ENCODE peak calls at places on chromosomes 4 and X, in ten cellular contexts. One of them, this sample, is unnamed.

GRCh38 chr4:57078685-57079521 is 31.3 kb downstream of the IGFBP7 start:
- DNase-seq in neural progenitor cell: peak; percentile 70
- DNase-seq in IMR-90: no peak
- DNase-seq in cardiac fibroblast: peak; percentile 75
- DNase-seq in neural crest cell: no peak
- DNase-seq in nephron progenitor cell: peak; percentile 10
- DNase-seq in kidney: peak; percentile 81
- DNase-seq in B cell: no peak
- DNase-seq in lower lobe of right lung: peak; percentile 58
- DNase-seq in tibial artery: no peak
- DNase-seq in this sample: no peak

GRCh38 chrX:22409418-22409817 is 136.7 kb downstream of the CBLL2 start:
- DNase-seq in IMR-90: no peak
- DNase-seq in lower lobe of right lung: no peak
- DNase-seq in cardiac fibroblast: no peak
- DNase-seq in tibial artery: no peak
- DNase-seq in neural progenitor cell: no peak
- DNase-seq in neural crest cell: no peak
- DNase-seq in kidney: no peak
- DNase-seq in nephron progenitor cell: no peak
- DNase-seq in B cell: no peak
- DNase-seq in this sample: no peak

GRCh38 chr4:6199344-6199921 is 916 bp downstream of the JAKMIP1 start:
- DNase-seq in nephron progenitor cell: no peak
- DNase-seq in IMR-90: no peak
- DNase-seq in cardiac fibroblast: peak; percentile 7
- DNase-seq in kidney: peak; percentile 68
- DNase-seq in B cell: peak; percentile 40
- DNase-seq in tibial artery: peak; percentile 54
- DNase-seq in lower lobe of right lung: no peak
- DNase-seq in neural progenitor cell: peak; percentile 65
- DNase-seq in neural crest cell: no peak
- DNase-seq in this sample: no peak

GRCh38 chr4:53696956-53697685 is 105.8 kb upstream of the LNX1 start:
- DNase-seq in cardiac fibroblast: no peak
- DNase-seq in tibial artery: no peak
- DNase-seq in IMR-90: no peak
- DNase-seq in nephron progenitor cell: no peak
- DNase-seq in neural progenitor cell: no peak
- DNase-seq in kidney: no peak
- DNase-seq in B cell: no peak
- DNase-seq in neural crest cell: no peak
- DNase-seq in lower lobe of right lung: no peak
- DNase-seq in this sample: no peak

GRCh38 chrX:47854474-47854873 is 17.8 kb downstream of the ZNF81 start:
- DNase-seq in B cell: no peak
- DNase-seq in kidney: no peak
- DNase-seq in lower lobe of right lung: peak; percentile 29
- DNase-seq in neural crest cell: peak; percentile 6
- DNase-seq in nephron progenitor cell: peak; percentile 12
- DNase-seq in IMR-90: peak; percentile 13
- DNase-seq in tibial artery: no peak
- DNase-seq in cardiac fibroblast: peak; percentile 39
- DNase-seq in neural progenitor cell: peak; percentile 45
- DNase-seq in this sample: no peak

GRCh38 chr4:137707626-137708025 is 175.3 kb upstream of the PCDH18 start:
- DNase-seq in neural crest cell: no peak
- DNase-seq in nephron progenitor cell: no peak
- DNase-seq in IMR-90: peak; percentile 60
- DNase-seq in cardiac fibroblast: peak; percentile 79
- DNase-seq in neural progenitor cell: no peak
- DNase-seq in B cell: no peak
- DNase-seq in tibial artery: no peak
- DNase-seq in kidney: no peak
- DNase-seq in lower lobe of right lung: no peak
- DNase-seq in this sample: no peak

GRCh38 chrX:1108451-1109445 is 103.7 kb downstream of the CRLF2 start:
- DNase-seq in IMR-90: no peak
- DNase-seq in neural crest cell: peak; percentile 25
- DNase-seq in cardiac fibroblast: no peak
- DNase-seq in kidney: no peak
- DNase-seq in tibial artery: peak; percentile 51
- DNase-seq in nephron progenitor cell: no peak
- DNase-seq in lower lobe of right lung: no peak
- DNase-seq in B cell: no peak
- DNase-seq in neural progenitor cell: peak; percentile 81
- DNase-seq in this sample: no peak

GRCh38 chr4:139245590-139245989 is 34.4 kb downstream of the MGARP start:
- DNase-seq in tibial artery: no peak
- DNase-seq in neural progenitor cell: no peak
- DNase-seq in nephron progenitor cell: no peak
- DNase-seq in IMR-90: peak; percentile 41
- DNase-seq in lower lobe of right lung: no peak
- DNase-seq in B cell: no peak
- DNase-seq in neural crest cell: no peak
- DNase-seq in kidney: no peak
- DNase-seq in cardiac fibroblast: peak; percentile 71
- DNase-seq in this sample: no peak

GRCh38 chr4:169309326-169309967 is 38.7 kb upstream of the SH3RF1 start:
- DNase-seq in neural crest cell: no peak
- DNase-seq in IMR-90: no peak
- DNase-seq in B cell: no peak
- DNase-seq in cardiac fibroblast: no peak
- DNase-seq in lower lobe of right lung: no peak
- DNase-seq in tibial artery: no peak
- DNase-seq in nephron progenitor cell: no peak
- DNase-seq in kidney: no peak
- DNase-seq in neural progenitor cell: no peak
- DNase-seq in this sample: no peak

GRCh38 chr4:163748474-163748873 is 254.0 kb downstream of the TMA16 start:
- DNase-seq in IMR-90: peak; percentile 25
- DNase-seq in B cell: no peak
- DNase-seq in cardiac fibroblast: no peak
- DNase-seq in lower lobe of right lung: no peak
- DNase-seq in kidney: no peak
- DNase-seq in tibial artery: no peak
- DNase-seq in neural crest cell: no peak
- DNase-seq in neural progenitor cell: no peak
- DNase-seq in nephron progenitor cell: no peak
- DNase-seq in this sample: no peak

GRCh38 chrX:102964941-102965340 is 27.9 kb downstream of the RAB40AL start:
- DNase-seq in cardiac fibroblast: no peak
- DNase-seq in B cell: no peak
- DNase-seq in tibial artery: no peak
- DNase-seq in neural crest cell: no peak
- DNase-seq in lower lobe of right lung: no peak
- DNase-seq in IMR-90: no peak
- DNase-seq in kidney: no peak
- DNase-seq in nephron progenitor cell: no peak
- DNase-seq in neural progenitor cell: no peak
- DNase-seq in this sample: no peak

DNA sequence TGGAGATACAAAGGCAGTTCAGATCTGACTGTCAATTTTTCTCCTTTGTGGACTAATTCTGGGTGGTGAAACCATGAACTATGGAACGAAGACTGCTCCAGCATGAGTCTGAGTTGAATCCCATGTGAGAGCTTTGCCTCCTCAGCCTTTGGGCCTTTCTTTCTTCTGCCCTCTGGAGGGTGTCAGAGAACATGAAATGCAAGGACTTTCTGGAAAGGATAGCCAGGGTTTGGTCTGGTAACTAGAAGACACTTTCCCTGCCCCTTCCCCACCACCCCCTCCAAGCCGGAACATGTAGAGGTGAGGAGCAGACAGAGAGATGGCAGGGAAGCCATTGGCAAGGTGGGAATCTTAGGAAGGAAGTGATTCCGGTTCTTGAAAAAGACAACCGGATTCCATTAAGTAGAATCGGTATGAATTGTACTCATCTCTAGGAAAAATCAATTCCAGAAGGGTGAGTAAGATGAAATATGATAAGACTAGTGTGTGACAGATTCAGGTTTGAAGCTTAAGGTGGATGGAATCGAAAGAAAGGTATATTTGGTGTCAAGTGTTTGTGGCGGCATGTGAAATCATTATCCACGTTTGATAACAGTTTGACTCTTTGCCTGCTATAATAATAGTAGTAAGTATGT is 19.0 kb downstream of the FHL1 start:
- DNase-seq in nephron progenitor cell: no peak
- DNase-seq in neural crest cell: no peak
- DNase-seq in lower lobe of right lung: no peak
- DNase-seq in tibial artery: no peak
- DNase-seq in B cell: no peak
- DNase-seq in cardiac fibroblast: peak; percentile 61
- DNase-seq in IMR-90: peak; percentile 55
- DNase-seq in neural progenitor cell: peak; percentile 22
- DNase-seq in kidney: no peak
- DNase-seq in this sample: no peak
- TF ChIP-seq CTCF in nephron progenitor cell: no peak
- TF ChIP-seq CTCF in neural crest cell: no peak
- TF ChIP-seq CTCF in lower lobe of right lung: peak; percentile 18
- TF ChIP-seq CTCF in tibial artery: peak; percentile 23
- TF ChIP-seq CTCF in B cell: no peak
- TF ChIP-seq CTCF in cardiac fibroblast: peak; percentile 43
- TF ChIP-seq CTCF in IMR-90: peak; percentile 57
- TF ChIP-seq CTCF in neural progenitor cell: peak; percentile 12
- TF ChIP-seq CTCF in kidney: peak; percentile 32
- TF ChIP-seq CTCF in this sample: no peak

GRCh38 chrX:111442791-111443190 is 30.8 kb upstream of the DCX start:
- DNase-seq in lower lobe of right lung: no peak
- DNase-seq in cardiac fibroblast: no peak
- DNase-seq in B cell: no peak
- DNase-seq in IMR-90: no peak
- DNase-seq in tibial artery: no peak
- DNase-seq in nephron progenitor cell: no peak
- DNase-seq in neural crest cell: no peak
- DNase-seq in kidney: no peak
- DNase-seq in neural progenitor cell: no peak
- DNase-seq in this sample: no peak

GRCh38 chrX:111444881-111445280 is 32.9 kb upstream of the DCX start:
- DNase-seq in tibial artery: no peak
- DNase-seq in lower lobe of right lung: no peak
- DNase-seq in cardiac fibroblast: no peak
- DNase-seq in kidney: no peak
- DNase-seq in neural crest cell: no peak
- DNase-seq in neural progenitor cell: no peak
- DNase-seq in IMR-90: no peak
- DNase-seq in B cell: no peak
- DNase-seq in nephron progenitor cell: no peak
- DNase-seq in this sample: no peak

GRCh38 chrX:111447298-111447697 is 35.3 kb upstream of the DCX start:
- DNase-seq in kidney: no peak
- DNase-seq in nephron progenitor cell: peak; percentile 58
- DNase-seq in neural progenitor cell: peak; percentile 81
- DNase-seq in cardiac fibroblast: peak; percentile 0
- DNase-seq in lower lobe of right lung: no peak
- DNase-seq in tibial artery: no peak
- DNase-seq in neural crest cell: peak; percentile 54
- DNase-seq in IMR-90: no peak
- DNase-seq in B cell: no peak
- DNase-seq in this sample: peak; percentile 23

GRCh38 chrX:111445485-111445884 is 33.5 kb upstream of the DCX start:
- DNase-seq in B cell: no peak
- DNase-seq in nephron progenitor cell: peak; percentile 21
- DNase-seq in IMR-90: peak; percentile 32
- DNase-seq in lower lobe of right lung: no peak
- DNase-seq in neural crest cell: no peak
- DNase-seq in neural progenitor cell: peak; percentile 80
- DNase-seq in cardiac fibroblast: peak; percentile 50
- DNase-seq in kidney: no peak
- DNase-seq in tibial artery: no peak
- DNase-seq in this sample: peak; percentile 15
- TF ChIP-seq CTCF in B cell: peak; percentile 49
- TF ChIP-seq CTCF in nephron progenitor cell: peak; percentile 68
- TF ChIP-seq CTCF in IMR-90: peak; percentile 55
- TF ChIP-seq CTCF in lower lobe of right lung: peak; percentile 41
- TF ChIP-seq CTCF in neural crest cell: peak; percentile 82
- TF ChIP-seq CTCF in neural progenitor cell: peak; percentile 83
- TF ChIP-seq CTCF in cardiac fibroblast: peak; percentile 33
- TF ChIP-seq CTCF in kidney: peak; percentile 48
- TF ChIP-seq CTCF in tibial artery: peak; percentile 39
- TF ChIP-seq CTCF in this sample: no peak

GRCh38 chrX:11789809-11790208 is 31.8 kb downstream of the MSL3 start:
- DNase-seq in lower lobe of right lung: no peak
- DNase-seq in B cell: no peak
- DNase-seq in neural crest cell: no peak
- DNase-seq in cardiac fibroblast: no peak
- DNase-seq in IMR-90: no peak
- DNase-seq in tibial artery: no peak
- DNase-seq in neural progenitor cell: no peak
- DNase-seq in nephron progenitor cell: no peak
- DNase-seq in kidney: no peak
- DNase-seq in this sample: no peak

GRCh38 chrX:11786862-11787261 is 28.8 kb downstream of the MSL3 start:
- DNase-seq in B cell: no peak
- DNase-seq in cardiac fibroblast: peak; percentile 5
- DNase-seq in kidney: no peak
- DNase-seq in neural crest cell: no peak
- DNase-seq in IMR-90: peak; percentile 4
- DNase-seq in nephron progenitor cell: no peak
- DNase-seq in tibial artery: no peak
- DNase-seq in neural progenitor cell: no peak
- DNase-seq in lower lobe of right lung: no peak
- DNase-seq in this sample: no peak

GRCh38 chrX:11791090-11791489 is 33.1 kb downstream of the MSL3 start:
- DNase-seq in neural progenitor cell: no peak
- DNase-seq in B cell: no peak
- DNase-seq in cardiac fibroblast: no peak
- DNase-seq in neural crest cell: no peak
- DNase-seq in IMR-90: no peak
- DNase-seq in kidney: no peak
- DNase-seq in lower lobe of right lung: no peak
- DNase-seq in tibial artery: no peak
- DNase-seq in nephron progenitor cell: no peak
- DNase-seq in this sample: no peak

GRCh38 chrX:11784543-11784942 is 26.5 kb downstream of the MSL3 start:
- DNase-seq in neural progenitor cell: no peak
- DNase-seq in tibial artery: no peak
- DNase-seq in B cell: no peak
- DNase-seq in cardiac fibroblast: no peak
- DNase-seq in IMR-90: no peak
- DNase-seq in kidney: no peak
- DNase-seq in lower lobe of right lung: no peak
- DNase-seq in neural crest cell: no peak
- DNase-seq in nephron progenitor cell: no peak
- DNase-seq in this sample: no peak

GRCh38 chrX:11787564-11787963 is 29.5 kb downstream of the MSL3 start:
- DNase-seq in kidney: peak; percentile 65
- DNase-seq in lower lobe of right lung: peak; percentile 54
- DNase-seq in neural progenitor cell: peak; percentile 86
- DNase-seq in tibial artery: no peak
- DNase-seq in B cell: no peak
- DNase-seq in cardiac fibroblast: peak; percentile 67
- DNase-seq in nephron progenitor cell: peak; percentile 80
- DNase-seq in neural crest cell: peak; percentile 72
- DNase-seq in IMR-90: peak; percentile 33
- DNase-seq in this sample: no peak
- TF ChIP-seq CTCF in kidney: peak; percentile 45
- TF ChIP-seq CTCF in lower lobe of right lung: peak; percentile 55
- TF ChIP-seq CTCF in neural progenitor cell: peak; percentile 64
- TF ChIP-seq CTCF in tibial artery: peak; percentile 33
- TF ChIP-seq CTCF in B cell: peak; percentile 46
- TF ChIP-seq CTCF in cardiac fibroblast: peak; percentile 71
- TF ChIP-seq CTCF in nephron progenitor cell: peak; percentile 58
- TF ChIP-seq CTCF in neural crest cell: peak; percentile 64
- TF ChIP-seq CTCF in IMR-90: peak; percentile 45
- TF ChIP-seq CTCF in this sample: no peak

GRCh38 chrX:65034641-65035450 is 58.6 kb upstream of the ZC4H2 start:
- DNase-seq in tibial artery: peak; percentile 81
- DNase-seq in neural crest cell: peak; percentile 65
- DNase-seq in kidney: peak; percentile 92
- DNase-seq in IMR-90: peak; percentile 68
- DNase-seq in nephron progenitor cell: peak; percentile 86
- DNase-seq in B cell: peak; percentile 82
- DNase-seq in cardiac fibroblast: peak; percentile 67
- DNase-seq in lower lobe of right lung: peak; percentile 58
- DNase-seq in neural progenitor cell: peak; percentile 93
- DNase-seq in this sample: peak; percentile 33
- TF ChIP-seq CTCF in tibial artery: peak; percentile 61
- TF ChIP-seq CTCF in neural crest cell: peak; percentile 59
- TF ChIP-seq CTCF in kidney: peak; percentile 26
- TF ChIP-seq CTCF in IMR-90: peak; percentile 40
- TF ChIP-seq CTCF in nephron progenitor cell: peak; percentile 50
- TF ChIP-seq CTCF in B cell: peak; percentile 57
- TF ChIP-seq CTCF in cardiac fibroblast: peak; percentile 29
- TF ChIP-seq CTCF in lower lobe of right lung: peak; percentile 35
- TF ChIP-seq CTCF in neural progenitor cell: peak; percentile 54
- TF ChIP-seq CTCF in this sample: no peak

This sample was measured in HL-60.